ENCODE peak calls at places on chromosomes 6 and 20, in six cellular contexts. O, R, Q, T, V and H are unnamed samples.

GRCh38 chr6:43509142-43509983 is 783 bp downstream of the LRRC73 start:
- DNase-seq in O (no peak), T (no peak), V (no peak), Q (no peak), R (no peak), H (peak; percentile 43)

GRCh38 chr6:13248053-13248452 is 80.3 kb downstream of the TBC1D7 start:
- DNase-seq in O (peak; percentile 46), T (peak; percentile 90), V (no peak), Q (peak; percentile 84), R (no peak), H (peak; percentile 81)

GRCh38 chr20:63106765-63107448 is 100.1 kb upstream of the BHLHE23 start:
- DNase-seq in T (no peak), O (no peak), V (no peak), R (no peak), Q (no peak), H (no peak)

GRCh38 chr6:79544939-79545450 is 7.8 kb upstream of the LCA5 start:
- DNase-seq in R (peak; percentile 53), V (peak; percentile 66), Q (peak; percentile 100), T (peak; percentile 98), O (peak; percentile 100), H (peak; percentile 97)

GRCh38 chr6:137799950-137800568 is 67.0 kb upstream of the TNFAIP3 start:
- DNase-seq in R (peak; percentile 44), T (peak; percentile 88), O (peak; percentile 83), V (no peak), Q (peak; percentile 39), H (peak; percentile 71)

GRCh38 chr20:38115205-38115604 is 49.9 kb downstream of the TGM2 start:
- DNase-seq in O (no peak), Q (no peak), V (no peak), T (no peak), R (no peak), H (no peak)

GRCh38 chr20:57840066-57840465 is 130.3 kb upstream of the PMEPA1 start:
- DNase-seq in T (no peak), R (no peak), O (no peak), Q (peak; percentile 19), V (no peak), H (no peak)

GRCh38 chr20:23226612-23227265 is 123.9 kb upstream of the NXT1 start:
- DNase-seq in T (no peak), O (peak; percentile 36), Q (no peak), R (no peak), V (no peak), H (peak; percentile 47)

GRCh38 chr20:38256966-38257365 is 3.6 kb downstream of the KIAA1755 start:
- DNase-seq in V (no peak), Q (no peak), O (no peak), T (no peak), R (no peak), H (no peak)

GRCh38 chr20:45918182-45918737 is 6.3 kb upstream of the PLTP start:
- DNase-seq in V (no peak), T (no peak), Q (peak; percentile 6), R (peak; percentile 28), O (peak; percentile 54), H (peak; percentile 66)

GRCh38 chr6:148760568-148761531 is 14.0 kb downstream of the UST start:
- DNase-seq in V (no peak), Q (peak; percentile 92), T (peak; percentile 38), R (peak; percentile 51), O (peak; percentile 93), H (peak; percentile 77)

GRCh38 chr6:139730340-139730974 is 356.0 kb upstream of the CITED2 start:
- DNase-seq in V (no peak), O (no peak), R (no peak), T (no peak), Q (no peak), H (no peak)

GRCh38 chr6:31768717-31769257 is 6.3 kb downstream of the SAPCD1 start:
- DNase-seq in Q (no peak), O (no peak), T (no peak), R (no peak), V (no peak), H (no peak)

GRCh38 chr6:30489081-30490030 is at the start of gene HLA-E:
- DNase-seq in T (peak; percentile 100), O (peak; percentile 100), R (peak; percentile 94), V (peak; percentile 92), Q (peak; percentile 99), H (peak; percentile 99)

GRCh38 chr6:149918151-149918905 is 4.6 kb downstream of the RAET1G start:
- DNase-seq in Q (no peak), O (no peak), V (no peak), R (no peak), T (no peak), H (no peak)
- TF ChIP-seq CTCF in Q (no peak), O (no peak), V (no peak), R (no peak), T (no peak), H (no peak)

GRCh38 chr6:166713608-166714510 is 86.8 kb upstream of the RPS6KA2 start:
- DNase-seq in Q (no peak), R (no peak), T (no peak), O (no peak), V (no peak), H (no peak)

GRCh38 chr6:166714581-166714980 is 87.5 kb upstream of the RPS6KA2 start:
- DNase-seq in O (no peak), R (no peak), Q (no peak), V (no peak), T (no peak), H (no peak)

GRCh38 chr6:166720859-166721258 is 93.8 kb upstream of the RPS6KA2 start:
- DNase-seq in O (no peak), T (peak; percentile 16), R (no peak), Q (no peak), V (no peak), H (no peak)

GRCh38 chr6:166715065-166715464 is 88.0 kb upstream of the RPS6KA2 start:
- DNase-seq in Q (no peak), R (no peak), O (no peak), T (no peak), V (no peak), H (no peak)

GRCh38 chr6:166716910-166717617 is 90.0 kb upstream of the RPS6KA2 start:
- DNase-seq in R (no peak), O (no peak), T (no peak), V (no peak), Q (no peak), H (no peak)
- H3K4me3 ChIP-seq in R (no peak overlapping the region), O (no peak overlapping the region), T (no peak overlapping the region), V (no peak overlapping the region), Q (no peak overlapping the region), H (no peak overlapping the region)

GRCh38 chr6:155311076-155311475 is 3.2 kb downstream of the TFB1M start:
- DNase-seq in O (no peak), T (peak; percentile 29), R (no peak), Q (peak; percentile 13), V (no peak), H (no peak)

GRCh38 chr6:155306958-155307357 is 7.3 kb downstream of the TFB1M start:
- DNase-seq in R (no peak), Q (no peak), T (no peak), V (no peak), O (no peak), H (no peak)

GRCh38 chr6:155310596-155310995 is 3.7 kb downstream of the TFB1M start:
- DNase-seq in Q (peak; percentile 41), R (no peak), T (peak; percentile 70), V (no peak), O (peak; percentile 71), H (peak; percentile 64)

GRCh38 chr6:155311583-155311982 is 2.7 kb downstream of the TFB1M start:
- DNase-seq in V (no peak), R (no peak), T (no peak), O (no peak), Q (no peak), H (no peak)

GRCh38 chr6:155309150-155309549 is 5.1 kb downstream of the TFB1M start:
- DNase-seq in O (no peak), T (peak; percentile 24), R (no peak), V (no peak), Q (peak; percentile 32), H (no peak)
- TF ChIP-seq CTCF in O (no peak), T (no peak), R (no peak), V (no peak), Q (no peak), H (no peak)

GRCh38 chr6:46017726-46018125 is 2.1 kb upstream of the CLIC5 start:
- DNase-seq in Q (no peak), T (no peak), V (no peak), O (no peak), R (no peak), H (no peak)

GRCh38 chr6:46015119-46015968 is at the start of gene CLIC5:
- DNase-seq in O (no peak), R (peak; percentile 68), V (no peak), T (no peak), Q (no peak), H (no peak)

GRCh38 chr6:46014054-46014453 is 1.6 kb downstream of the CLIC5 start:
- DNase-seq in Q (no peak), R (no peak), T (no peak), O (no peak), V (no peak), H (no peak)

GRCh38 chr6:46014511-46015118 is 1.0 kb downstream of the CLIC5 start:
- DNase-seq in V (no peak), Q (no peak), T (no peak), O (no peak), R (peak; percentile 45), H (no peak)

GRCh38 chr6:46016063-46016608 is 476 bp upstream of the CLIC5 start:
- DNase-seq in V (no peak), Q (no peak), T (no peak), R (peak; percentile 38), O (no peak), H (no peak)
- H3K4me3 ChIP-seq in V (peak overlapping the region; percentile 80), Q (no peak overlapping the region), T (no peak overlapping the region), R (no peak overlapping the region), O (no peak overlapping the region), H (no peak overlapping the region)

GRCh38 chr6:10420546-10421507 is 6.0 kb upstream of the TFAP2A start:
- DNase-seq in Q (no peak), O (no peak), R (no peak), V (no peak), T (no peak), H (no peak)
- TF ChIP-seq CTCF in Q (no peak), O (no peak), R (no peak), V (no peak), T (no peak), H (no peak)

GRCh38 chr20:35171438-35171752 is 477 bp upstream of the PROCR start:
- DNase-seq in R (no peak), V (no peak), Q (no peak), T (no peak), O (no peak), H (no peak)
- H3K4me3 ChIP-seq in R (no peak overlapping the region), V (peak overlapping the region; percentile 58), Q (peak overlapping the region; percentile 62), T (no peak overlapping the region), O (no peak overlapping the region), H (peak overlapping the region; percentile 46)